ENCODE peak calls at places on chromosomes 12 and 14, in seven cellular contexts. Z, P, I, E, O, V and J are unnamed samples.

GRCh38 chr12:50326636-50327284 is 43.4 kb upstream of the LIMA1 start:
- DNase-seq in P (no peak), I (no peak), E (peak), V (no peak), Z (no peak), O (peak), J (no peak)

GRCh38 chr14:74488788-74489397 is 4.2 kb downstream of the NPC2 start:
- DNase-seq in I (no peak), E (no peak), O (no peak), Z (peak), V (no peak), P (peak), J (no peak)

GRCh38 chr12:114152890-114153289 is 186.8 kb upstream of the RBM19 start:
- DNase-seq in P (no peak), I (no peak), V (no peak), O (no peak), E (no peak), Z (no peak), J (no peak)

GRCh38 chr14:77681196-77682157 is 26.3 kb downstream of the ALKBH1 start:
- DNase-seq in Z (no peak), P (no peak), I (no peak), V (no peak), E (peak), O (peak), J (no peak)

GRCh38 chr14:36716614-36717184 is 55.0 kb downstream of the PAX9 start:
- DNase-seq in O (no peak), Z (no peak), V (no peak), E (no peak), P (peak), I (no peak), J (no peak)

GRCh38 chr12:49877066-49877465 is 26.6 kb downstream of the FAIM2 start:
- DNase-seq in O (no peak), P (no peak), Z (no peak), V (no peak), I (no peak), E (no peak), J (peak)

GRCh38 chr14:103084021-103084919 is at the start of gene LBHD2:
- DNase-seq in E (no peak), O (no peak), I (no peak), V (no peak), P (no peak), Z (no peak), J (peak)

GRCh38 chr14:25406818-25407217 is 356.9 kb upstream of the STXBP6 start:
- DNase-seq in P (no peak), Z (no peak), I (no peak), V (no peak), E (no peak), O (peak), J (no peak)

GRCh38 chr14:67883717-67884116 is 64.1 kb downstream of the RAD51B start:
- DNase-seq in Z (no peak), I (no peak), O (no peak), E (no peak), P (peak), V (no peak), J (no peak)

GRCh38 chr14:73610692-73611091 is 1.6 kb upstream of the ACOT6 start:
- DNase-seq in V (no peak), I (no peak), E (no peak), O (no peak), P (no peak), Z (no peak), J (no peak)

GRCh38 chr14:101808020-101808641 is 46.6 kb downstream of the PPP2R5C start:
- DNase-seq in V (no peak), E (no peak), Z (no peak), P (no peak), I (no peak), O (no peak), J (no peak)

GRCh38 chr12:124753993-124754392 is 109.7 kb downstream of the SCARB1 start:
- DNase-seq in O (no peak), P (no peak), I (no peak), E (no peak), Z (no peak), V (no peak), J (no peak)
- H3K27ac ChIP-seq in O (peak), P (peak), I (peak), E (peak), Z (no peak), V (peak), J (no peak)

DNA sequence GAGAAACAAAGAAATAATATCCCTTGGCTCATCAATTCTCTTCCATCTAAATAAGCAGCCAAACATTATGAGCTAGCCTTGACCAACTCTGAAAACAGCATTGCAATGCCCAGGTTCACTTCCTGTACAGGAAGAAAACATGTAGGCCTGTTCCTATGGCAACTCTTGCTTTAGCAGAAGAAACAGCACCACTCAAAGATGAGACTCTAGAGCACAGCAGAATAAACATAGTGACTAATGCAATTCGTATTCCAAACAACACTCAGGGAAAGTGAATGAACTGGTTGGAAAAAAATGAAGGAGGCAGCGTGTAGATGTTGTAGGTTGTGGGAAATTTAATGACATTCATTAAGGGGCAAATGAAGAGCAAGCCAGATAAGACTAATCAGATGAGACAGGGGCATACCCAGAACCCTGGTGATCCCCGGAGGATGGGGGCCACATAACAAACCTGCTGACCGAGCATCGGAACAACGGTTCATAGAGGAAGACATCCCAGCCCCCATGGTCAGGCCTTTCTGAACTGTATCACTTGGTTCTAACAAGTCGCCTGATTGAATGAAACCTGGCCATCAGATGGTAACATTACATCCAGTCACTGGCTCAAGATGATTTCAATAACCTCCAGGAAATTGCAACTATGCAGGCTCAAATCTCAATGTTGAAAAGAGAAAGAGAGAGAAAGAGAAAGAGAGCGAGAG is 9.0 kb downstream of the ARHGDIB start:
- DNase-seq in O (peak), E (no peak), P (peak), Z (peak), V (no peak), I (peak), J (no peak)
- H3K27ac ChIP-seq in O (peak), E (peak), P (peak), Z (no peak), V (peak), I (peak), J (peak)

GRCh38 chr14:52054678-52055077 is 14.2 kb downstream of the NID2 start:
- DNase-seq in I (no peak), V (no peak), O (no peak), Z (no peak), P (no peak), E (no peak), J (no peak)

GRCh38 chr14:52052991-52053390 is 15.9 kb downstream of the NID2 start:
- DNase-seq in Z (no peak), E (no peak), O (no peak), V (no peak), P (no peak), I (no peak), J (no peak)

GRCh38 chr14:52051861-52052260 is 17.0 kb downstream of the NID2 start:
- DNase-seq in P (no peak), O (no peak), V (no peak), Z (no peak), E (no peak), I (no peak), J (no peak)

GRCh38 chr14:52051251-52051650 is 17.6 kb downstream of the NID2 start:
- DNase-seq in P (no peak), E (no peak), O (no peak), Z (no peak), I (no peak), V (no peak), J (no peak)

GRCh38 chr14:52052289-52052943 is 16.4 kb downstream of the NID2 start:
- DNase-seq in E (no peak), Z (no peak), P (no peak), V (no peak), O (no peak), I (no peak), J (no peak)
- H3K27ac ChIP-seq in E (peak), Z (no peak), P (no peak), V (peak), O (peak), I (peak), J (no peak)

DNA sequence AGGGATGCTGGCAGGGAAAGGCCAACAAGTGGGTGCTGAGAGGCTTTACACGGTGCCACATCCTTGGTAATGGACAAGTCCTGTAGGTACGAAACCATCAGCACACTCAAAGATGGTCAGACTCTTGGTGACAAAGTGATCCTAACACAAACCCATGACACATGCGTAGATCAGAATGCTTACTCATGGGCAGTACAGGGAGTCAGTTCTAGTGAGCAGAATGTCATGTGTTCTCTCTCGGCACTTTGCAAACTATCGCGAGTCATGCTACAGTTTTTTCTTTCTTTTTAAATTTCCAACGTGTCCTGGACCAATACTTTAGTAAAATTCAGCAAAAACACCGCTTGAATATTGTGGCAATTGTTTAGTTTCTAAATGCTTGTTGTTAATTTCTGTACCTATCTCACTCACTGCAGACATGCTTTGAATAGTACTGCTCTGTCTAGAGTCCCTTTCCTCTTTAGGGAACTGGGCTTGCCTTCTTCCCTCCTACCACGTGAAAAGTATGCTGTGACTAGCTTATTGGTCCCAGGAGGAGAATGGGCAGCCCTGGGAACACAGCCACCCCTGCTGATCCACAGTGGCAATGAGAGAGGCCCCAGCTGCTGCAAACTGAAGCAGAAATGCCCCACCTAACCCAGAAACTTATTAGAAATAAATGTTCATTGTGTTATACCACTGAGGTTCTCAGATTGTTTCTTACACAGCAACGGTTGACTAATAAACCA is 62.4 kb downstream of the UBR7 start:
- DNase-seq in E (no peak), P (no peak), V (no peak), Z (no peak), I (no peak), O (no peak), J (no peak)
- H3K27ac ChIP-seq in E (no peak), P (no peak), V (peak), Z (no peak), I (no peak), O (no peak), J (no peak)

DNA sequence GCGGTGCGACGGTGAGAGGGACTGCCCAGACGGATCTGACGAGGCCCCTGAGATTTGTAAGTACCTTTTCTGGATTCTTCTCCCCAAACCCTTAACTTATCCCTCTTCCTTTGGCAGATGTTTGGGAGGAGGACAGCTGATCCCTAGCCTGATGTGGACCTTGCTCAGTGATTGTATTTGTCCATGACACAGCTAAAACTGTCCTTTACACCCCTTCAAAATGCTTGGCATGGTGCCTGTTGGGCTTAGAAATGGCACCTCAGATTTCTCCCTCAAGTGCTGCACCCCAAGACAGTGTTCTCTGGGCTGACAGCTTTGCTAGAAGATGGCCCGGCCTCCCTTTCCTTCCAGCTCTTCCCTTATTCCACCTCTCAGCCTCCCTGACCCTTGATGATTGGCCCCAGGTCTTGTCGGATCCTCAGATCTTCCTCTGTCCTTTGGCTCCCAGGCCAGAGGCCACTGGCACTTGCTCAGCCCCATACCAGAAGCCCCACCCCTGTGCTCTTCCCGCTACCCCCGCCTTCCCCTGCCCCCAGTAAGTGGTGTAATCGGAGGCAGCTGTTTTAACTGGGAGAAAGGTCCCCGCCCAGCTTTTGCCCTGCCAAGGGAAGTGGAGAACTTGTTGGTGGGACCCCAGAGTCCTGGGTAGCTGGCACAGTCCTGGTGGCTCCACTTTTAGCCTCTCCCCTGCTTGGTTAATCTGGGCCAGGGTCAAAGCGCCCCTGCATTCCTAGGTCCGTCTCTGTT is 8.7 kb downstream of the LRP1-AS start:
- DNase-seq in E (no peak), O (peak), V (peak), Z (no peak), P (no peak), I (no peak), J (peak)
- H3K27ac ChIP-seq in E (peak), O (peak), V (peak), Z (no peak), P (peak), I (peak), J (no peak)

DNA sequence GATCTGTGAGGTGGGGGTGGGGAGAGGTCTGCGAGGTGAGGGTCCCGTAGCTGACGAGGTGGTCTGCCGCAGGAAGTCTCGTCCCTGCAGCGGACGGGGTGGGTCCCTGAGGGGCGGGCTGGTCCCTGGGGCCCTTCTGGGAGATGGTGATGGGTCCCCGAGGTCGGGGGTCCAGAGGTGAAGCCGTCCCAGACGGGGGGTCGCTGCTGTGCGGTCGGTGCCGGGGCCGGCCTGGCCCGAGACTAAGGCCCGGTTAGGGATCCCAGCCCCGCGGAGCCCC is 387 bp downstream of the PXN start:
- DNase-seq in V (no peak), O (no peak), E (no peak), I (no peak), P (no peak), Z (no peak), J (no peak)
- H3K27ac ChIP-seq in V (peak), O (peak), E (peak), I (peak), P (peak), Z (peak), J (peak)

DNA sequence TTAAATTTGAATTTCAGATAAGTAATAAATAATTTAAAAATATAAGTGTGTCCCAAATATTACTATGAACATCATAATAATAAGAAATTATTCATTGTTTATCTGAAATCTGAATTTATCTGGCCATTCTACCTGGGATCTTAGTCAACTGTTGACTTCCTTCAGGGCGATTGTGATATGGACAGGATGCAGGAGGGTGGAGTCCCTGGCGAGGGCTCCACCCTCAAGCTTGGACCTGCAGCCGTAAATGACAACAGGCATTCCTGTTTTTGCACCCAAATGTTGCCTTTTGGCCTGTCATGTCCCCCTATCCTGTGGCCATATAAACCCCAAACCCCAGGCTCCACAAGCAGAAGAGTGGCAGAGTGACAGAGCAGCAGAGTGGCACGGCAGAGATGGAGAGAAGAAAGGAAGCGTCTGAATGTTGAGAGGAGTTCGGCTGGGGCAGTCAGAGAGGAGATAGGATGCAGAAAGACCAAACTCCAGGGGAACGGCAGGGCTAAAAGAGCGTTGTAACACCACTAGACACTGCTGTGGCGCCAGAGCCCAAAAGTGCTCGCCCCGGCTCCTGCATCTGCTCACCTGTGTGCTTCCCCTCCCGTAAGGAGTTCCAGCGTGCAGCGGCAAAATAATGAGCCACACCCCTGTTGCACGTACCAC is 39.4 kb upstream of the FUT8 start:
- DNase-seq in Z (no peak), O (no peak), I (no peak), V (no peak), E (no peak), P (no peak), J (no peak)
- H3K27ac ChIP-seq in Z (no peak), O (no peak), I (no peak), V (no peak), E (peak), P (no peak), J (no peak)

GRCh38 chr14:54691525-54692260 is 124.8 kb downstream of the SAMD4A start:
- DNase-seq in I (peak), E (peak), O (peak), Z (peak), V (peak), P (peak), J (peak)
- H3K27ac ChIP-seq in I (peak), E (no peak), O (peak), Z (no peak), V (peak), P (no peak), J (no peak)

GRCh38 chr14:93965287-93965821 is 11.0 kb downstream of the ASB2 start:
- DNase-seq in Z (no peak), V (no peak), I (no peak), E (no peak), O (no peak), P (peak), J (no peak)
- H3K27ac ChIP-seq in Z (no peak), V (peak), I (peak), E (peak), O (peak), P (peak), J (peak)

DNA sequence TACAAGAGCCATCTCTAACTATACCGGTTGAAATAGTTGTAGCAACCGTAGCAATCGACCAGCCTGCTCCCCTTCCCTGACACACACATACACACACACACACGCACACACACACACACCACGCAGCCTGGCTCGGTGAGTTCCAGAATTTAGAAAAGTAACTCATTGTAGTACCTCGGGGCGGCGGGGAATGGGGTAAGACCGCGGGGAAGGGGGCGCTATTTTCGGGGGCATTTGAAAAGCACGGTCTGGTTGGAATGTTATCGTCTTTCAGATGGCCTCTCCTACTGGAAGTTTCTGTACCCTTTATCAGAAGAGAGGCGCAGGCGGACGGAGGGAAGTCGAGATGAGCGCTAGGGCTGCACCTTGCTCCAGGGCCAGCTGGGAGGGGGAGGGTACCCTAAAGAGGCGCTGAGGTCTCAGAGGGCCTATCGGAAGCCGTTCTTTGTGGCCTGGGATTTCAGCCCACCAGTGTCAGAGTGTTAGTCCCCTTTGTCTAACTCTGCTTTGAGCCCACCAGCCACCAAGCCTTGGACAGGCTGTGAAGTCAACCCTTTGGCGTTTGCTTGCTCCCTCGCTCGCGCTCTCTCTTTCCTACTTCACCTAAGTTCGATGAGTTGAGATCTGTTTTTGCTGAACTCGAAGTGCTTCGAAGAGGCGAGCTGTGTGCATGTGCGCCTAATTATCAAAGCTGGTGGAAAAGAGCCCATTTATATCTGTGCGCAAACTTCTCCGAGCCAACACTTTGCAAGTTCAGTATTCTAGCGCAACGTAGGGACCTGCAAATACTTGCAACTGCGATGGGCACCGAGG is 844 bp downstream of the COL2A1 start:
- DNase-seq in Z (no peak), I (no peak), O (no peak), V (no peak), E (no peak), P (no peak), J (no peak)
- H3K27ac ChIP-seq in Z (no peak), I (no peak), O (no peak), V (no peak), E (no peak), P (no peak), J (no peak)